ENCODE peak calls at places on chromosomes 6 and 20, in six cellular contexts. A is fibroblast of lung; B is naive thymus-derived CD4-positive, alpha-beta T cell; T is HuH-7; S is astrocyte of the spinal cord; X is T-helper 17 cell. W is an unnamed sample.

GRCh38 chr20:56631318-56631989 is 2.3 kb downstream of the TFAP2C start:
- DNase-seq in S (no peak), A (no peak), B (no peak), T (no peak), X (no peak), W (no peak)

GRCh38 chr6:55182016-55182650 is 7.8 kb downstream of the HCRTR2 start:
- DNase-seq in T (no peak), S (no peak), B (no peak), X (no peak), A (peak; percentile 9), W (no peak)

GRCh38 chr6:408599-409102 is 17.1 kb downstream of the IRF4 start:
- DNase-seq in T (peak; percentile 82), S (peak; percentile 37), B (no peak), X (no peak), A (peak; percentile 32), W (peak; percentile 81)

GRCh38 chr6:143027058-143027457 is 33.6 kb upstream of the AIG1 start:
- DNase-seq in B (peak; percentile 34), S (peak; percentile 19), A (peak; percentile 22), T (no peak), X (peak; percentile 18), W (peak; percentile 35)

GRCh38 chr6:140475086-140475485 is 1100.6 kb upstream of the CITED2 start:
- DNase-seq in T (no peak), S (peak; percentile 38), X (no peak), B (no peak), A (peak; percentile 61), W (peak; percentile 58)

GRCh38 chr6:28531479-28532128 is 5.9 kb downstream of the GPX5 start:
- DNase-seq in X (no peak), B (no peak), A (no peak), T (no peak), S (no peak), W (no peak)

GRCh38 chr20:53935353-53936084 is 134.9 kb downstream of the BCAS1 start:
- DNase-seq in X (no peak), S (no peak), T (no peak), A (no peak), B (no peak), W (no peak)

GRCh38 chr6:82144007-82144851 is 103.3 kb downstream of the IBTK start:
- DNase-seq in X (no peak), T (no peak), S (peak; percentile 97), B (no peak), A (peak; percentile 98), W (peak; percentile 94)

GRCh38 chr20:51767018-51767866 is 948 bp downstream of the ATP9A start:
- DNase-seq in A (peak; percentile 36), T (peak; percentile 91), B (no peak), X (no peak), S (no peak), W (peak; percentile 79)

W was measured in Daoy.